ENCODE peak calls at places on chromosomes 1 and 21, in five cellular contexts. O, V, B, L and J are unnamed samples.

GRCh38 chr21:25855591-25855990 is 120.8 kb downstream of the GABPA start:
- DNase-seq in V (no peak), L (no peak), O (peak; percentile 44), B (no peak), J (no peak)

GRCh38 chr1:68346192-68346808 is 103.5 kb downstream of the RPE65 start:
- DNase-seq in O (no peak), B (no peak), L (no peak), V (no peak), J (no peak)

GRCh38 chr1:85585845-85586244 is 5.3 kb downstream of the CCN1 start:
- DNase-seq in V (no peak), O (no peak), L (no peak), B (no peak), J (no peak)

GRCh38 chr1:230231739-230232075 is 164.7 kb downstream of the GALNT2 start:
- DNase-seq in L (peak; percentile 87), B (no peak), V (peak; percentile 87), O (no peak), J (no peak)

GRCh38 chr1:95369985-95370670 is 136.1 kb downstream of the RWDD3 start:
- DNase-seq in L (no peak), O (no peak), B (no peak), V (no peak), J (no peak)

GRCh38 chr21:24941316-24942185 is 665.7 kb downstream of the MRPL39 start:
- DNase-seq in O (no peak), B (no peak), L (no peak), V (no peak), J (no peak)

GRCh38 chr1:240497908-240498307 is 114.0 kb downstream of the GREM2 start:
- DNase-seq in B (no peak), O (no peak), L (no peak), V (no peak), J (no peak)

GRCh38 chr1:110879758-110880606 is 7.0 kb downstream of the CD53 start:
- DNase-seq in O (peak; percentile 65), B (no peak), V (no peak), L (peak; percentile 15), J (no peak)

GRCh38 chr1:160414836-160415235 is 14.5 kb downstream of the VANGL2 start:
- DNase-seq in L (no peak), V (no peak), B (no peak), O (no peak), J (no peak)

GRCh38 chr1:46549697-46550681 is 1.5 kb downstream of the KNCN start:
- DNase-seq in O (no peak), V (no peak), L (no peak), B (no peak), J (no peak)

GRCh38 chr1:40413527-40414252 is 36.6 kb upstream of the ZFP69B start:
- DNase-seq in B (no peak), L (no peak), V (no peak), O (no peak), J (no peak)

GRCh38 chr1:245166471-245166885 is 11.7 kb downstream of the KIF26B start:
- DNase-seq in V (no peak), O (no peak), L (no peak), B (no peak), J (no peak)

DNA sequence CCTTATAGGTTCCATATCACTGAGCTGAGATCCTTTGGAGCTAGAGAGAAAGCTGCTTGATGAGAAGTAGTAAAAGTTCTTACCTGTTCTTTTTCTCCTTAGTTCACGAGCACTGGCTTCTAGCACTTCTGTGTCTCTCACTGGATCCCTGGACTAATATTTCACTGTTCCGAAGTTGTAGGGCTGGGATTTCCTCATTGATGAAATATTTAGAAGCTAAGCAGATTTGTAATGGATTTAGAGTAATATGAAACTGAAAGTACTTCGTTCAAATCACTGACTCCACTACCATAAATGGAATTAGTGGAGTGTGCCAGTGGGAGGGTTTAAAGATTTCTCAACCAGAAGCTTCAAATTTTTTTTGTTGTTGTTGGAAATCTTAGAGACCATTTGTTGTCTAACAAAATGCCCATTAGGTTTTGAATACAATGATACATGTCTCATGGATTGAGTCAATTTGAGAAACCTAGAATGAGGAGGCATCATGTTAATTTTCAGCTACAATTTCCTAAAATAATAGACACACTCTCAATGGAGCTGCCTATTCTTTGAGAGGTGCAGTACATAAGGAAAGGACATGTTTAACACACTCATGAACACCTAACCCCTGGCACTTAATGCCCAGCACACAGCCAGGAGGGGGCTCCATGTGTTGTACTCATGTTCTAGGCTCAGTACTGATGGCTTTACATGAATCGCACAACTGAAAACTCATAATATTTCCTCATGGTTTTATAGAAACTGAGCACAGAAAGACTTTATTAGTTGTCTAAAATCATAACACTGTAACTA is at the start of gene GBP1:
- DNase-seq in O (no peak), L (no peak), V (no peak), B (no peak), J (no peak)
- TF ChIP-seq POLR2A in O (no peak), L (peak; percentile 50), V (no peak), B (no peak), J (no peak)

DNA sequence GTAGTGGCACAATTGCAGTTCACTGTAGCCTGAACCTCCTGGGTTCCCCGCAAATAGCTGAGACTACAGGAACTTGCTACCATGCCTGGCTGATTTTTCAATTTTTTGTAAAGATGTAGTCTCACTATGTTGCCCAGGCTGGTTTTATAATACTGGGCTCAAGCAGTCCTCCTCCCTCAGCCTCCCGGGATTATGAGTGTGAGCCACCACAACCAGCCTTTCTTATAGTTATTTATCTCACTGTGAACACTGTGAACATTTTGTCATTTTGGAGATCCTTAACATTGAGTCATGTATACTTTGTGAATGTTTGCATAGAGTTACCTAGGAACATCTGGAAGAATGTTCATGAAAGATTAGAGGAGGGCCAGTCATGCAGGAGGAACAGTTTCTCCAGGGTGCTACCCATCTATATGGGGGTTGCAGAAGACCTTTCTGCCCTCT is 127.1 kb upstream of the CACYBP start:
- DNase-seq in O (no peak), B (no peak), L (no peak), V (no peak), J (no peak)
- TF ChIP-seq POLR2AphosphoS5 in O (no peak), B (no peak), L (no peak), V (no peak), J (no peak)

DNA sequence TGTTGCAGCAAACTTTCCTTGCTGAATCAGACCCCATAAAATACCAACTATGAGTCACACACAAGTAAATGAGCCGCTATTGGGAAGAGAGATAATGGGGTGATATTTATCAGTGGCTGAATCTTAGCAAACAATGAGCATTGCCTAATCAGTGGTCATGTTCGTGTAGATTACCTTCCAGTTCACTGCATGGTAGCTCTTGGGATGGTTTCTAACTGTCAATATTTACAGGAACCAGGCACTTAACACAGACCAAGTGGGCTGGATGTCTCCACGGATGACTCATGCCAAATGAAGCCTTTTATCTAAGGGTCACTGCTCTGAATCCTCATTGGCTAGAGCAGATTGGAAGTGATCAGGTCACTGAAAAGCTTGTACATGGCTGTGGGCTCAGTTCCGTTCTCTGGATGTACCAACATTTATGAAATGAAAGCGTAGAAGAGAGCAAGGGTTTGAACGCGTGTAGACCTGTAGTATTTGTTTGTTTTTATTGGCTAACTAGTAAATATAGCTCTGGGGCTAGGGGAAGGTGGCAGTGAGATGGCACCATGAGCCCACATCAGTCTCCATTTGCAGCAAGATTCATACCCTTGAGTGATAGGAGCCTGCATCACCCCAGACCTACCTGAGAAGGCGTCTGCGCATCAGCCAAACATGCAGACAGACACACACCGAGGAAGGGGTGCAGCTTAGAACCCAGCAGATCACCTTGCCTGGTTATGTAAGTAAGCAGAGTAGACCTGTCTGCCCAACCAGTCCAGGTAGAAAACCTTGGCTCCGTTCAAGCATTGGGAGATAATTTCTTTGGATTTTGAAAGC is 153.3 kb downstream of the TOMM20 start:
- DNase-seq in V (peak; percentile 40), O (no peak), L (no peak), B (no peak), J (no peak)
- TF ChIP-seq POLR2A in V (no peak), O (no peak), L (no peak), B (no peak), J (no peak)

DNA sequence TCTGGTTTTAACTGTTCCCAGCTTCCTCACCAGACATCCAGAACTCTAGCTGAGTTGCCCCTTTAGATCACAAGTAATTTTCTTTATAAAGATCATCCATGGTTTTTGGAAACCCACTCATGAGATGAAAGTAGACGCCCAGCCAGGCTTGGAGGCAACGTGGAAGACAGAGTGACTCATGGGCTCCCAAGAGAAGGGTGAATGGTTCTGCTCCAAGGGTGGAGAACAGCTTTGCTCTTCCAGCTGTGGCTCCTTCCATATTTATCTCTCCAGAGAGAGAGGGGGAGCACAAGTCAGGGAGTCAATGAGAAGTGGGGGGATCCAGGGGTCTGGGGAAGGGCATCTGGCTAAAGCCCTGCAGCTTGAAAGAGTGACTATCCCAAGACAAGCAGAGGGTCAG is 13.8 kb downstream of the FAM78B start:
- DNase-seq in O (no peak), B (no peak), V (no peak), L (no peak), J (no peak)
- TF ChIP-seq POLR2AphosphoS5 in O (no peak), B (no peak), V (no peak), L (no peak), J (no peak)

DNA sequence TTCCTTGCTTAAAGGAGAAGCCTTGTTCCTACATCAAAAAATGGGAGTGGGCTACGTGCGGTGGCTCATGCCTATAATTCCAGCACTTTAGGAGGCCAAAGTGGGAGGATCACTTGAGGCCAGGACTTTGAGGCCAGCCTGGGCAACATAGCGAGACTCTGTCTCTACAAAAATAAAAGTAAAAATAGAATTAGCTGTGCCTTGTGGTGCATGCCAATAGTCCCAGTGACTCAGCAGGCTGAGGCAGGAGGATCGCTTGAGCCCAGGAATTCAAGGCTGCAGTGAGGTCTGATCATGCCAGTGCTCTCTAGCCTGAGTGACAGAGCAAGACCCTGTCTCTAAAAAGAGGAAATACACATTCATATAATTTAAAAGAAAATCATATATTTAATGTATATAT is 127.1 kb downstream of the C1orf21 start:
- DNase-seq in V (peak; percentile 75), B (no peak), O (no peak), L (no peak), J (no peak)
- TF ChIP-seq POLR2A in V (no peak), B (no peak), O (no peak), L (no peak), J (no peak)

DNA sequence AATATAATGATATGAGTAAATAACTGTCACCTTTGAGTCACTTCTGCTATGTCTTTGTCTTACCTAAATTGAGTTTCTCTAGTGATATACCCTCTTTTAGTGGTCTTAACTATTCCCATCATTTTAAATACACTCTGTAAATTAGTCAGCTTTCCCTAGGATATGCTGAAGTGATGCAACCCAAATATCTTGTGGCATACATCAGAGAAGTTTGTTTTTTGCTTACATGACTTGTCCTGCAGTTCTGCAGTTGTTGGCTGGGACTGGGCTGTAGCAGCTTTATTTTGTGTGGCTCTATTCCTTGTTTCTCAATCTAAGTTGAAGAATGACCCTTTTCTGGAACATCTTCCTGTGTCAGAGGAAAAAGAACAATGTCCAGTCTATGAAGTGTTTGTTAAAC is 76.4 kb downstream of the TTC3 start:
- DNase-seq in L (no peak), O (no peak), B (no peak), V (no peak), J (no peak)
- TF ChIP-seq POLR2AphosphoS5 in L (no peak), O (no peak), B (no peak), V (no peak), J (no peak)

DNA sequence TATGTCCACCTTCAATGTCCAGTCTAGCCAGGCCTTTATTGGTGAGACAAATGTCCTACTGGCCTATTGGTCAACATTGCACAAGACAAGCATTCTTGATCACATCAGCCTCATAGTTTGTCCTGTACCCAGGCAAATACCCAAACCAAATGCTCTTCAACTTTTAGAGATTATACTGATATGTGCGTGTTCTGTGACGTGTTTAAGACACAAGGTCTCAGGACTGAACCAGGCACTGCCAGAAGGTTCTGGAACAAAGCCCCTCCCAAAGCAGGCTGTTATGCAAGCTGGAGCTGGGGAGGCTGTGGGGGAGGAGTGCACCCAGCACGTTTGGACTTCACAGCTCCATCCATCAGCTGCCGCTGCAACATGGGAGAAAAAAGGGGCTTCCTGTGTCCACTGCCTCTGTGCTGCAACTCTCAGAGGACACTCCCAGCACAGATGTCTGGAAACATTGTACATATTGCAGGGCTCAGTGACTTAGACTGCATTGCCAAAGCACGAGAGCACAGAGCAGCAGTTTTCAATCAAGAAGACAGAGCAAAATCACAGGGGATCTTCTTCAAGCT is 45.9 kb downstream of the NID1 start:
- DNase-seq in V (peak; percentile 98), O (no peak), L (peak; percentile 62), B (peak; percentile 95), J (no peak)
- TF ChIP-seq POLR2A in V (no peak), O (no peak), L (no peak), B (no peak), J (no peak)